ENCODE peak calls at places on chromosomes 16 and 17, in ten cellular contexts. V, F, Q, I, C, M, J, K, O and S are unnamed samples.

GRCh38 chr17:44761932-44762810 is 3.4 kb downstream of the ADAM11 start:
- DNase-seq in O (no peak), Q (no peak), F (no peak), C (no peak), M (no peak), K (no peak), V (no peak), J (no peak), I (no peak), S (no peak)

GRCh38 chr16:10114411-10114810 is 67.8 kb downstream of the GRIN2A start:
- DNase-seq in Q (no peak), F (no peak), K (no peak), V (no peak), I (no peak), C (no peak), O (no peak), M (no peak), J (no peak), S (no peak)

GRCh38 chr16:31409433-31409832 is 16.3 kb downstream of the ITGAD start:
- DNase-seq in C (no peak), F (no peak), O (peak), I (no peak), K (no peak), V (no peak), M (no peak), Q (no peak), J (no peak), S (peak)

GRCh38 chr16:59543641-59544040 is 809.5 kb upstream of the GOT2 start:
- DNase-seq in Q (no peak), C (no peak), O (no peak), J (no peak), K (peak), V (no peak), I (peak), F (no peak), M (no peak), S (peak)

GRCh38 chr16:10130482-10130996 is 51.7 kb downstream of the GRIN2A start:
- DNase-seq in J (no peak), V (no peak), C (no peak), I (no peak), F (no peak), Q (no peak), K (no peak), O (no peak), M (no peak), S (no peak)

GRCh38 chr16:70482624-70483023 is 28.2 kb downstream of the FCSK start:
- DNase-seq in Q (no peak), F (no peak), J (no peak), O (no peak), C (no peak), K (no peak), I (no peak), M (no peak), V (no peak), S (peak)

GRCh38 chr16:89257281-89257731 is 39.8 kb downstream of the ZNF778 start:
- DNase-seq in O (no peak), J (no peak), I (no peak), K (peak), F (no peak), C (no peak), V (no peak), Q (no peak), M (no peak), S (no peak)

GRCh38 chr17:77666881-77667395 is 291.6 kb upstream of the TNRC6C start:
- DNase-seq in I (no peak), V (no peak), M (peak), F (peak), C (peak), K (no peak), Q (peak), J (no peak), O (no peak), S (no peak)

GRCh38 chr16:88764913-88765349 is 20.1 kb downstream of the PIEZO1 start:
- DNase-seq in Q (no peak), F (no peak), I (peak), K (no peak), O (no peak), J (peak), V (no peak), M (no peak), C (no peak), S (peak)

GRCh38 chr17:19672009-19672837 is 23.7 kb downstream of the ALDH3A2 start:
- DNase-seq in M (no peak), O (no peak), I (no peak), V (peak), Q (no peak), K (peak), J (no peak), F (no peak), C (no peak), S (peak)

GRCh38 chr17:46916623-46917022 is 6.3 kb upstream of the GOSR2 start:
- DNase-seq in V (no peak), F (no peak), C (no peak), M (no peak), J (no peak), K (no peak), Q (no peak), O (no peak), I (no peak), S (no peak)

GRCh38 chr17:57634713-57635465 is 110.2 kb downstream of the CCDC182 start:
- DNase-seq in I (peak), M (no peak), K (peak), V (no peak), F (no peak), C (no peak), Q (no peak), J (no peak), O (peak), S (peak)

GRCh38 chr16:73213761-73214480 is 166.0 kb upstream of the ZFHX3 start:
- DNase-seq in M (no peak), Q (no peak), F (no peak), O (no peak), V (no peak), K (no peak), C (no peak), I (no peak), J (no peak), S (peak)

GRCh38 chr17:73247728-73248127 is 14.0 kb downstream of the CPSF4L start:
- DNase-seq in K (no peak), M (no peak), Q (no peak), I (no peak), J (no peak), O (peak), V (no peak), F (no peak), C (no peak), S (peak)

GRCh38 chr17:78808106-78808635 is 26.1 kb upstream of the CYTH1 start:
- DNase-seq in K (no peak), F (no peak), V (no peak), C (no peak), O (no peak), M (no peak), J (no peak), Q (no peak), I (no peak), S (peak)

GRCh38 chr17:35791681-35792350 is 3.6 kb downstream of the MMP28 start:
- DNase-seq in C (no peak), I (no peak), M (no peak), V (no peak), O (no peak), J (no peak), Q (no peak), K (no peak), F (no peak), S (no peak)

GRCh38 chr16:86618431-86619262 is 40.3 kb downstream of the FOXL1 start:
- DNase-seq in Q (no peak), C (no peak), J (no peak), M (no peak), I (no peak), V (no peak), O (no peak), K (peak), F (no peak), S (peak)

GRCh38 chr16:53805113-53805512 is 101.2 kb downstream of the FTO start:
- DNase-seq in V (no peak), O (no peak), I (no peak), F (no peak), Q (no peak), K (no peak), C (no peak), J (no peak), M (no peak), S (no peak)

GRCh38 chr17:39209317-39210092 is 9.4 kb downstream of the RPL19 start:
- DNase-seq in C (peak), M (peak), O (peak), F (peak), J (peak), K (peak), I (peak), Q (peak), V (peak), S (peak)